ENCODE peak calls at places on chromosomes 3 and 15, in five cellular contexts. C is body of pancreas; G is IMR-90; F is K562; T is CD8-positive, alpha-beta T cell. A is an unnamed sample. For H3K9me3, the result is how much of the 10 kb centered on the place peaks cover.

GRCh38 chr3:52439426-52440248 is 5.3 kb downstream of the SEMA3G start:
- DNase-seq in C (no peak), G (no peak), F (no peak), T (no peak), A (no peak)

GRCh38 chr3:43093974-43094373 is 11.9 kb downstream of the POMGNT2 start:
- DNase-seq in C (no peak), G (no peak), F (no peak), T (no peak), A (no peak)

GRCh38 chr3:82505079-82505756 is 743.8 kb upstream of the GBE1 start:
- DNase-seq in C (no peak), G (no peak), F (no peak), T (no peak), A (no peak)

GRCh38 chr3:142417302-142417701 is 30.5 kb downstream of the XRN1 start:
- DNase-seq in C (no peak), G (no peak), F (no peak), T (no peak), A (no peak)

GRCh38 chr3:102006812-102007485 is 157.6 kb downstream of the NFKBIZ start:
- DNase-seq in C (peak), G (peak), F (no peak), T (no peak), A (no peak)

GRCh38 chr15:71753346-71753745 is 57.0 kb upstream of the NR2E3 start:
- DNase-seq in C (no peak), G (peak), F (no peak), T (no peak), A (no peak)

GRCh38 chr3:141998674-141999290 is 122.3 kb downstream of the ATP1B3 start:
- DNase-seq in C (no peak), G (peak), F (no peak), T (no peak), A (no peak)

GRCh38 chr3:153078826-153079225 is 83.2 kb upstream of the RAP2B start:
- DNase-seq in C (no peak), G (no peak), F (no peak), T (no peak), A (no peak)

GRCh38 chr15:76572983-76573314 is 236.4 kb downstream of the ISL2 start:
- DNase-seq in C (no peak), G (no peak), F (no peak), T (no peak), A (no peak)

GRCh38 chr15:53917109-53917508 is 61.1 kb upstream of the UNC13C start:
- DNase-seq in C (no peak), G (no peak), F (no peak), T (no peak), A (no peak)

GRCh38 chr3:30467596-30468238 is 138.7 kb upstream of the TGFBR2 start:
- DNase-seq in C (no peak), G (peak), F (no peak), T (no peak), A (no peak)

GRCh38 chr15:31292391-31293020 is 34.1 kb upstream of the KLF13 start:
- DNase-seq in C (no peak), G (no peak), F (no peak), T (no peak), A (no peak)

GRCh38 chr3:123328851-123329635 is 119.8 kb downstream of the ADCY5 start:
- DNase-seq in C (peak), G (peak), F (peak), T (peak), A (peak)

GRCh38 chr15:80403712-80404056 is 498 bp upstream of the ARNT2 start:
- DNase-seq in C (peak), G (no peak), F (no peak), T (no peak), A (no peak)

GRCh38 chr3:150480802-150481201 is 65.5 kb downstream of the SERP1 start:
- DNase-seq in C (no peak), G (no peak), F (no peak), T (no peak), A (no peak)

GRCh38 chr3:56940989-56941388 is 119.5 kb upstream of the SPATA12 start:
- DNase-seq in C (no peak), G (no peak), F (no peak), T (no peak), A (no peak)

GRCh38 chr3:32909999-32910398 is 41.4 kb upstream of the CCR4 start:
- DNase-seq in C (no peak), G (no peak), F (no peak), T (no peak), A (no peak)

GRCh38 chr3:185409957-185410356 is 47.0 kb downstream of the MAP3K13 start:
- DNase-seq in C (no peak), G (no peak), F (no peak), T (no peak), A (no peak)

GRCh38 chr15:25065286-25065685 is 110.5 kb downstream of the SNRPN start:
- DNase-seq in C (peak), G (no peak), F (no peak), T (no peak), A (no peak)
- H3K9me3 ChIP-seq in C (under half), G (half or more), F (under half), T (half or more), A (half or more)

GRCh38 chr3:128845119-128845518 is 34.3 kb upstream of the ACAD9 start:
- DNase-seq in C (no peak), G (no peak), F (peak), T (no peak), A (no peak)
- TF ChIP-seq CTCF in C (no peak), G (no peak), F (peak), T (no peak), A (no peak)

GRCh38 chr15:25053000-25053815 is 98.4 kb downstream of the SNRPN start:
- DNase-seq in C (peak), G (no peak), F (no peak), T (no peak), A (no peak)
- H3K9me3 ChIP-seq in C (under half), G (half or more), F (under half), T (half or more), A (half or more)

GRCh38 chr15:40092416-40093223 is 16.1 kb downstream of the BMF start:
- DNase-seq in C (peak), G (peak), F (no peak), T (no peak), A (no peak)
- TF ChIP-seq CTCF in C (no peak), G (no peak), F (no peak), T (no peak), A (no peak)

GRCh38 chr15:87345955-87346354 is 910.6 kb downstream of the NTRK3 start:
- DNase-seq in C (no peak), G (no peak), F (no peak), T (no peak), A (no peak)

GRCh38 chr15:87340370-87340769 is 916.2 kb downstream of the NTRK3 start:
- DNase-seq in C (no peak), G (no peak), F (no peak), T (no peak), A (no peak)
- H3K9me3 ChIP-seq in C (under half), G (under half), F (under half), T (under half), A (under half)

A was measured in ascending aorta.